ENCODE peak calls at places on chromosomes 4 and X, in eight cellular contexts. One of them, this sample, is unnamed.

GRCh38 chrX:67347145-67347544 is 196.7 kb upstream of the AR start:
- DNase-seq in hypothalamus: no peak
- DNase-seq in NCI-H1092: no peak
- DNase-seq in frontal cortex: no peak
- DNase-seq in fibroblast of the aortic adventitia: no peak
- DNase-seq in ELF-1: no peak
- DNase-seq in activated CD4-positive, alpha-beta T cell treated with anti-CD3 and anti-CD28 coated beads, Interleukin-2, amount 50 U/mL, for 4 hours: no peak
- DNase-seq in non-pigmented ciliary epithelial cell: no peak
- DNase-seq in this sample: no peak

GRCh38 chr4:101973331-101973730 is 182.8 kb downstream of the BANK1 start:
- DNase-seq in non-pigmented ciliary epithelial cell: no peak
- DNase-seq in hypothalamus: no peak
- DNase-seq in activated CD4-positive, alpha-beta T cell treated with anti-CD3 and anti-CD28 coated beads, Interleukin-2, amount 50 U/mL, for 4 hours: no peak
- DNase-seq in ELF-1: no peak
- DNase-seq in NCI-H1092: no peak
- DNase-seq in fibroblast of the aortic adventitia: no peak
- DNase-seq in frontal cortex: no peak
- DNase-seq in this sample: no peak

GRCh38 chrX:14963447-14964236 is 90.4 kb downstream of the MOSPD2 start:
- DNase-seq in non-pigmented ciliary epithelial cell: no peak
- DNase-seq in frontal cortex: no peak
- DNase-seq in activated CD4-positive, alpha-beta T cell treated with anti-CD3 and anti-CD28 coated beads, Interleukin-2, amount 50 U/mL, for 4 hours: no peak
- DNase-seq in fibroblast of the aortic adventitia: peak; percentile 39
- DNase-seq in ELF-1: peak; percentile 3
- DNase-seq in NCI-H1092: no peak
- DNase-seq in hypothalamus: no peak
- DNase-seq in this sample: no peak

GRCh38 chr4:48033825-48034413 is 17.3 kb downstream of the NIPAL1 start:
- DNase-seq in hypothalamus: no peak
- DNase-seq in frontal cortex: no peak
- DNase-seq in fibroblast of the aortic adventitia: peak; percentile 16
- DNase-seq in ELF-1: no peak
- DNase-seq in NCI-H1092: no peak
- DNase-seq in non-pigmented ciliary epithelial cell: no peak
- DNase-seq in activated CD4-positive, alpha-beta T cell treated with anti-CD3 and anti-CD28 coated beads, Interleukin-2, amount 50 U/mL, for 4 hours: peak; percentile 60
- DNase-seq in this sample: peak; percentile 59

GRCh38 chr4:157217708-157218107 is 2.8 kb upstream of the GRIA2 start:
- DNase-seq in fibroblast of the aortic adventitia: peak; percentile 45
- DNase-seq in activated CD4-positive, alpha-beta T cell treated with anti-CD3 and anti-CD28 coated beads, Interleukin-2, amount 50 U/mL, for 4 hours: no peak
- DNase-seq in hypothalamus: no peak
- DNase-seq in NCI-H1092: peak; percentile 5
- DNase-seq in non-pigmented ciliary epithelial cell: no peak
- DNase-seq in frontal cortex: no peak
- DNase-seq in ELF-1: no peak
- DNase-seq in this sample: no peak

GRCh38 chr4:155491336-155492131 is 114.8 kb upstream of the MAP9 start:
- DNase-seq in NCI-H1092: no peak
- DNase-seq in hypothalamus: no peak
- DNase-seq in ELF-1: no peak
- DNase-seq in fibroblast of the aortic adventitia: no peak
- DNase-seq in non-pigmented ciliary epithelial cell: no peak
- DNase-seq in activated CD4-positive, alpha-beta T cell treated with anti-CD3 and anti-CD28 coated beads, Interleukin-2, amount 50 U/mL, for 4 hours: no peak
- DNase-seq in frontal cortex: no peak
- DNase-seq in this sample: no peak

GRCh38 chr4:90857081-90857820 is 730.1 kb downstream of the CCSER1 start:
- DNase-seq in NCI-H1092: no peak
- DNase-seq in frontal cortex: no peak
- DNase-seq in fibroblast of the aortic adventitia: no peak
- DNase-seq in non-pigmented ciliary epithelial cell: no peak
- DNase-seq in ELF-1: no peak
- DNase-seq in activated CD4-positive, alpha-beta T cell treated with anti-CD3 and anti-CD28 coated beads, Interleukin-2, amount 50 U/mL, for 4 hours: no peak
- DNase-seq in hypothalamus: no peak
- DNase-seq in this sample: no peak

GRCh38 chrX:113726898-113727297 is 857.0 kb upstream of the HTR2C start:
- DNase-seq in non-pigmented ciliary epithelial cell: no peak
- DNase-seq in NCI-H1092: no peak
- DNase-seq in fibroblast of the aortic adventitia: no peak
- DNase-seq in activated CD4-positive, alpha-beta T cell treated with anti-CD3 and anti-CD28 coated beads, Interleukin-2, amount 50 U/mL, for 4 hours: no peak
- DNase-seq in frontal cortex: no peak
- DNase-seq in ELF-1: no peak
- DNase-seq in hypothalamus: no peak
- DNase-seq in this sample: no peak